ENCODE peak calls at places on chromosomes 7 and 10, in nine cellular contexts. X is osteocyte; Y is cardiac fibroblast; Q is dorsolateral prefrontal cortex; I is nephron progenitor cell; Z is CD8-positive, alpha-beta T cell; V is foreskin fibroblast; M is HFF-Myc; F is RWPE1. O is an unnamed sample.

GRCh38 chr10:128149267-128149666 is 23.0 kb upstream of the MKI67 start:
- DNase-seq in X (no peak), Y (no peak), Q (no peak), I (no peak), Z (no peak), V (no peak), M (no peak), F (no peak), O (no peak)

GRCh38 chr10:132319853-132320669 is 11.9 kb upstream of the LRRC27 start:
- DNase-seq in X (no peak), Y (peak), Q (no peak), I (no peak), Z (no peak), V (peak), M (peak), F (peak), O (peak)

GRCh38 chr7:83985766-83986165 is 208.8 kb downstream of the SEMA3A start:
- DNase-seq in X (no peak), Y (no peak), Q (no peak), I (no peak), Z (no peak), V (no peak), M (no peak), F (no peak), O (no peak)

GRCh38 chr7:34208878-34209621 is 303.7 kb downstream of the BMPER start:
- DNase-seq in X (no peak), Y (peak), Q (peak), I (no peak), Z (no peak), V (peak), M (no peak), F (no peak), O (no peak)

GRCh38 chr10:103699611-103700435 is 155.6 kb downstream of the SH3PXD2A start:
- DNase-seq in X (no peak), Y (no peak), Q (peak), I (no peak), Z (no peak), V (no peak), M (no peak), F (no peak), O (no peak)

GRCh38 chr7:17325364-17325763 is 26.9 kb downstream of the AHR start:
- DNase-seq in X (no peak), Y (no peak), Q (no peak), I (no peak), Z (no peak), V (peak), M (no peak), F (no peak), O (no peak)

GRCh38 chr10:132518572-132519381 is 18.8 kb upstream of the INPP5A start:
- DNase-seq in X (no peak), Y (no peak), Q (peak), I (peak), Z (no peak), V (no peak), M (no peak), F (peak), O (no peak)

GRCh38 chr7:412313-412710 is 107.3 kb downstream of the PDGFA start:
- DNase-seq in X (no peak), Y (no peak), Q (peak), I (no peak), Z (no peak), V (no peak), M (no peak), F (no peak), O (no peak)

GRCh38 chr10:12279281-12279680 is 70.1 kb upstream of the CAMK1D start:
- DNase-seq in X (no peak), Y (peak), Q (no peak), I (no peak), Z (no peak), V (peak), M (no peak), F (no peak), O (no peak)

GRCh38 chr7:142800699-142801260 is 30.0 kb downstream of the PRSS2 start:
- DNase-seq in X (no peak), Y (no peak), Q (no peak), I (no peak), Z (no peak), V (no peak), M (no peak), F (no peak), O (no peak)

GRCh38 chr7:17212188-17212587 is 86.3 kb upstream of the AHR start:
- DNase-seq in X (no peak), Y (no peak), Q (no peak), I (no peak), Z (no peak), V (no peak), M (no peak), F (no peak), O (no peak)

GRCh38 chr10:34475222-34475621 is 339.9 kb downstream of the PARD3 start:
- DNase-seq in X (no peak), Y (no peak), Q (no peak), I (no peak), Z (no peak), V (peak), M (no peak), F (no peak), O (no peak)

GRCh38 chr10:74640134-74640533 is 186.3 kb upstream of the KAT6B start:
- DNase-seq in X (no peak), Y (no peak), Q (no peak), I (no peak), Z (no peak), V (peak), M (peak), F (no peak), O (no peak)

GRCh38 chr7:135597181-135597925 is 39.6 kb downstream of the NUP205 start:
- DNase-seq in X (no peak), Y (peak), Q (no peak), I (no peak), Z (no peak), V (peak), M (no peak), F (no peak), O (no peak)

GRCh38 chr10:22856444-22857074 is 71.3 kb upstream of the ARMC3 start:
- DNase-seq in X (no peak), Y (no peak), Q (no peak), I (no peak), Z (no peak), V (no peak), M (no peak), F (no peak), O (no peak)

GRCh38 chr10:22853906-22854447 is 73.9 kb upstream of the ARMC3 start:
- DNase-seq in X (no peak), Y (no peak), Q (no peak), I (no peak), Z (no peak), V (no peak), M (no peak), F (no peak), O (no peak)

GRCh38 chr10:22852712-22853353 is 75.0 kb upstream of the ARMC3 start:
- DNase-seq in X (no peak), Y (no peak), Q (no peak), I (no peak), Z (no peak), V (no peak), M (no peak), F (no peak), O (no peak)

GRCh38 chr10:22851865-22852239 is 76.0 kb upstream of the ARMC3 start:
- DNase-seq in X (no peak), Y (no peak), Q (no peak), I (no peak), Z (no peak), V (no peak), M (no peak), F (peak), O (no peak)

DNA sequence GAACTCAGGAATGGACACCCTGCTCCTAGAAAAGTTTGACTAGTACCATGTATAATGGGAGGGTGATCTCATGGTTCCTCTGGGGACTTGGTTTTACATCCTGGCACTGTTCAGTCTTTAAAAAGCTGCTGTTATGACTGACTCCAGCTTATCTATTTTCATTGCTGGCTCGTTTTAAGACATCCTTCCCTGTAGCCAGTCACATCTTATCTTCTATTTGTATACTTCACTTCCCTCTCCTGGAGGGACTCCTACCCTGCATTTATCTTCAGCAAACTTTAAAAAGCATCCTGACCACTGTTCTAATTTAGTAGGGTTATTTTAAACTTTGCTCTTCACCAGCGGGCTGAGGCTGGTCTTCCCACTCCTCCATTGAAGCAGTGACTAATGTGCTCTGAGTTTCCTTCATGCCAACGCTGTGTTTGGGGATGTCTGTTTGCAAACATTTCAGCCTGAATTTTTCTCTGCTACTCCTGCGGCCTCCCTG is 72.9 kb upstream of the ARMC3 start:
- DNase-seq in X (no peak), Y (peak), Q (no peak), I (no peak), Z (no peak), V (peak), M (no peak), F (no peak), O (no peak)
- TF ChIP-seq CTCF in X (peak), Y (peak), Q (no peak), I (no peak), Z (no peak), V (no peak), M (no peak), F (no peak), O (no peak)

DNA sequence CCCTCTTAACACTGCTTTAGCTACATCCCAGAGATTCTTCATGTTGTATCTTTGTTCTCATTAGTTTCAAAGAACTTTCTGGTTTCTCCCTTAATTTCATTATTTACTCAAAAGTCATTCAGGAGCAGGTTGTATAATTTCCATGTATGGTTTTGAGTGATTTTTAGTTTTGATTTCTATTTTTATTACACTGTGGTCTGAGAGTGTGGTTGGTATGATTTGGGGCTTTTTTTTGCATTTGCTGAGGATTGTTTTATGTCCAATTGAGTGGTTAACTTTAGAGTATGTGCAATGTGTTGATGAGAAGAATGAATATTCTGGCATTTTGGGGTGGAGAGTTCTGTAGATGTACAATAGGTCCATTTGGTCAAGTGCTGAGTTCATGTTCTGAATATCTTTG is 37.9 kb upstream of the CAPZA2 start:
- DNase-seq in X (no peak), Y (no peak), Q (no peak), I (no peak), Z (no peak), V (no peak), M (no peak), F (no peak), O (no peak)
- TF ChIP-seq CTCF in X (no peak), Y (no peak), Q (no peak), I (no peak), Z (no peak), V (no peak), M (no peak), F (no peak), O (no peak)

DNA sequence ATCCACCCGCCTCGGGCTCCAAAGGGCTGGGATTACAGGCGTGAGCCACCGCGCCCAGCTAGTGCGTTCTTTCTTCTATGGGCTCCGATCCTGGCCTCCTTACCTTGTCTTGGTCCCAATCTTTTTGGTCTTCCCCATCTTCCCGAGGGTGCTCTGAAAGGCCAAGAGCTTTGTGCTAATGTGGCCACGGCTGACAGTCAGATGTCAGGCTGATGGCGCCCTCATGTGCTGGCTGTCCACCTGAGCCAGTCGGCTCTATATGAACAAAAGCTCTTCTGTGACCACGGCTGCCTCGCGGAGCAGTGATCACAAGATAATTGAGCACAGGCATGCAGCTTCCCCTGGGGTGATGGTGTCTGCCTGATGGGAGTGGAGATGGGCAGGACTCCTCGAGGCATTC is 11.0 kb upstream of the AHCYL2 start:
- DNase-seq in X (no peak), Y (no peak), Q (no peak), I (no peak), Z (no peak), V (peak), M (no peak), F (no peak), O (no peak)
- TF ChIP-seq CTCF in X (peak), Y (no peak), Q (no peak), I (no peak), Z (no peak), V (no peak), M (no peak), F (peak), O (no peak)

DNA sequence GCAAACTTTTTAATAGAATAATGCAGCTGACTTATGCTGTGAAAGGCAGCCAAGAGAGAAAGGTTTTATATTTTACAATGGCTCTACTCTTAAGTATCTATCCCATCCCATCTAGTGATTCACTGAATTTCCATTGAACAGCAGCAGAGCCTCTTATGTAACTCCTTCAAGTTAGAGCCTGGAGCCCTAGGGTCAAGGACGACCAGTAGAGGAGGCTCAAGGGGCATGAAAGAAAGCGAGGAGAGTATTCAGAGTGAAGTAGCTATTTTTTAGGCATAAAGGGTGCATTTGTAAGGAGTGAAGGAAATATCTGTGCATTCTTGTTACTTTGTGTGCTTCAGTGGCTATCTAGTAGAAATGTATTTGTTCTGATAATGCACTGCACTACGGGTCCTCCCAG is 180.2 kb upstream of the TPK1 start:
- DNase-seq in X (no peak), Y (no peak), Q (no peak), I (no peak), Z (no peak), V (no peak), M (no peak), F (no peak), O (no peak)
- TF ChIP-seq CTCF in X (no peak), Y (no peak), Q (no peak), I (peak), Z (no peak), V (no peak), M (no peak), F (no peak), O (no peak)

GRCh38 chr7:130566168-130566897 is 74.4 kb downstream of the MEST start:
- DNase-seq in X (no peak), Y (peak), Q (no peak), I (no peak), Z (no peak), V (peak), M (no peak), F (no peak), O (no peak)

GRCh38 chr7:130559184-130559583 is 67.3 kb downstream of the MEST start:
- DNase-seq in X (no peak), Y (no peak), Q (no peak), I (no peak), Z (no peak), V (no peak), M (no peak), F (no peak), O (no peak)

GRCh38 chr7:130566898-130567280 is 75.0 kb downstream of the MEST start:
- DNase-seq in X (no peak), Y (no peak), Q (no peak), I (no peak), Z (no peak), V (no peak), M (no peak), F (no peak), O (no peak)

DNA sequence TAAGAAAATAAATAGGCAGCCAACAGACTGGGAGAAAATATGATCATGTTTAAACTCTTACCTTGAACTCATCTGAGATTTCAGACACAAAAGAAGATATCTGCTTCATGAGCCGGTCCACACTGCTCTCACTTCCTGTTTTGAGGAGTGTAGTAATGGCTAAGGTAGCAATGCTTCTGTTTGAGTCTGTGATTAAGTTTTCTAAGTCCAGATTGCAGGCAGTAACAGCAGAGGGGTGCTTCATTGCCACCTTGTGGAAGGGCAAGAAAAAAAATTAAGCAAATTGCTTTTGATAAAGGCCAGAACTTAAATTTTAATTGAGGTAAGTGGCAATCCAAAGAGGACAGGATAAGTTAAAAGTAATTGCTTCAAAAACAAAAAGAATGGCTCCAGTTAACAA is 69.1 kb downstream of the MEST start:
- DNase-seq in X (no peak), Y (peak), Q (no peak), I (no peak), Z (no peak), V (peak), M (peak), F (peak), O (no peak)
- TF ChIP-seq CTCF in X (peak), Y (peak), Q (no peak), I (no peak), Z (no peak), V (peak), M (peak), F (peak), O (peak)

GRCh38 chr10:30749368-30749767 is 119.8 kb upstream of the LYZL2 start:
- DNase-seq in X (no peak), Y (no peak), Q (no peak), I (no peak), Z (no peak), V (peak), M (no peak), F (no peak), O (no peak)

GRCh38 chr10:30748152-30748845 is 118.7 kb upstream of the LYZL2 start:
- DNase-seq in X (no peak), Y (no peak), Q (no peak), I (no peak), Z (no peak), V (no peak), M (no peak), F (no peak), O (no peak)

GRCh38 chr10:30752481-30752881 is 122.9 kb upstream of the LYZL2 start:
- DNase-seq in X (no peak), Y (no peak), Q (peak), I (no peak), Z (no peak), V (no peak), M (no peak), F (no peak), O (no peak)

GRCh38 chr10:30750971-30751677 is 121.6 kb upstream of the LYZL2 start:
- DNase-seq in X (no peak), Y (no peak), Q (no peak), I (no peak), Z (no peak), V (peak), M (no peak), F (no peak), O (no peak)

DNA sequence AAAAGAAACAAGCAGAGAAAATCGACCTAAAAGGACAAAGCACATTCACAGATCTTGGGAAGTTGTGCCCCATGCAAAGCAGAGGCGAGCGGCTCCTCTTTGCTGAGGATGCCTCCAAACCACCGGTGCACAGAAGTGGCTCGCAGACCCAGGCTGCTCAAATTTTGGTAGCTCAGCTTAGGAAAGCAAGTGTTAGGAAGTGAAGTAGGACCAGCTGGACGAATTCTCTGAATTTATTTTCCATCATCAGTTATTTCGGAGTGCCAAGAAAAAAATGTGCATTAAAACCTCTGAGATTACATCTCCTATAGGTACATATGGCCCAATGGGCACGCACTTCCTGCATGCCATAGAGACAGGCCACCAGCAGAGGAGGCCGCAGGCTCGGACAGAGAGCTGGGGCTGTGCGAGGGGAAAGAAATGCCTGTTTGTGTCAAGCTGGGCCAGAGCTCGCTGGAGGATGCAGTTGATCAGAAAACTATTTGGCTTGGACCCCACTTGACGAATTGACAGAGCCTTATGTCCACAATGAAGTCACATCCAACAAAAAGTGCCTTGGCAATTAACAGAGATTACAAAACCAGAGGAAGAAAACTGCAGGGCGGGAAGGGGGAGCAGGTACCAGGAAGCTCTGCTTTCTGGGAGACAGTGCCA is 122.3 kb upstream of the LYZL2 start:
- DNase-seq in X (peak), Y (peak), Q (peak), I (peak), Z (peak), V (peak), M (no peak), F (peak), O (peak)
- TF ChIP-seq CTCF in X (peak), Y (peak), Q (peak), I (peak), Z (no peak), V (peak), M (peak), F (no peak), O (peak)

GRCh38 chr10:110358869-110359629 is 54.3 kb upstream of the SMNDC1 start:
- DNase-seq in X (no peak), Y (no peak), Q (no peak), I (no peak), Z (no peak), V (peak), M (no peak), F (peak), O (no peak)
- TF ChIP-seq CTCF in X (no peak), Y (no peak), Q (no peak), I (no peak), Z (no peak), V (no peak), M (no peak), F (peak), O (no peak)